ENCODE peak calls at places on chromosomes 12 and 14, in five cellular contexts. One of them, this sample, is unnamed.

GRCh38 chr12:69383074-69383473 is 23.5 kb downstream of the YEATS4 start:
- DNase-seq in left lobe of liver: no peak
- DNase-seq in activated T-cell treated with anti-CD3 and anti-CD28 coated beads for 24 hours: no peak
- DNase-seq in AML-193: no peak
- DNase-seq in sciatic nerve: no peak
- DNase-seq in this sample: no peak

GRCh38 chr12:109617496-109617895 is 43.9 kb downstream of the MVK start:
- DNase-seq in left lobe of liver: no peak
- DNase-seq in activated T-cell treated with anti-CD3 and anti-CD28 coated beads for 24 hours: no peak
- DNase-seq in AML-193: no peak
- DNase-seq in sciatic nerve: no peak
- DNase-seq in this sample: no peak

GRCh38 chr14:80862983-80863382 is 78.6 kb downstream of the CEP128 start:
- DNase-seq in left lobe of liver: no peak
- DNase-seq in activated T-cell treated with anti-CD3 and anti-CD28 coated beads for 24 hours: no peak
- DNase-seq in AML-193: no peak
- DNase-seq in sciatic nerve: no peak
- DNase-seq in this sample: no peak

GRCh38 chr12:122895290-122895689 is 634 bp downstream of the VPS37B start:
- DNase-seq in left lobe of liver: peak; percentile 43
- DNase-seq in activated T-cell treated with anti-CD3 and anti-CD28 coated beads for 24 hours: no peak
- DNase-seq in AML-193: no peak
- DNase-seq in sciatic nerve: no peak
- DNase-seq in this sample: no peak

GRCh38 chr12:34348836-34349672 is 326.8 kb downstream of the ALG10 start:
- DNase-seq in left lobe of liver: no peak
- DNase-seq in activated T-cell treated with anti-CD3 and anti-CD28 coated beads for 24 hours: no peak
- DNase-seq in AML-193: no peak
- DNase-seq in sciatic nerve: no peak
- DNase-seq in this sample: no peak

GRCh38 chr14:85195872-85196477 is 334.0 kb upstream of the FLRT2 start:
- DNase-seq in left lobe of liver: no peak
- DNase-seq in activated T-cell treated with anti-CD3 and anti-CD28 coated beads for 24 hours: no peak
- DNase-seq in AML-193: no peak
- DNase-seq in sciatic nerve: no peak
- DNase-seq in this sample: no peak

GRCh38 chr14:72577521-72577920 is 316.4 kb downstream of the DPF3 start:
- DNase-seq in left lobe of liver: no peak
- DNase-seq in activated T-cell treated with anti-CD3 and anti-CD28 coated beads for 24 hours: no peak
- DNase-seq in AML-193: no peak
- DNase-seq in sciatic nerve: no peak
- DNase-seq in this sample: no peak

GRCh38 chr12:116502141-116502725 is 56.9 kb upstream of the MAP1LC3B2 start:
- DNase-seq in left lobe of liver: no peak
- DNase-seq in activated T-cell treated with anti-CD3 and anti-CD28 coated beads for 24 hours: no peak
- DNase-seq in AML-193: no peak
- DNase-seq in sciatic nerve: no peak
- DNase-seq in this sample: no peak

GRCh38 chr12:61487728-61488127 is 772.5 kb upstream of the USP15 start:
- DNase-seq in left lobe of liver: no peak
- DNase-seq in activated T-cell treated with anti-CD3 and anti-CD28 coated beads for 24 hours: no peak
- DNase-seq in AML-193: no peak
- DNase-seq in sciatic nerve: no peak
- DNase-seq in this sample: no peak

GRCh38 chr14:95098984-95099599 is 58.2 kb downstream of the DICER1 start:
- DNase-seq in left lobe of liver: no peak
- DNase-seq in activated T-cell treated with anti-CD3 and anti-CD28 coated beads for 24 hours: peak; percentile 5
- DNase-seq in AML-193: peak; percentile 11
- DNase-seq in sciatic nerve: peak; percentile 79
- DNase-seq in this sample: no peak

GRCh38 chr14:62099091-62099490 is 336.9 kb downstream of the SNAPC1 start:
- DNase-seq in left lobe of liver: no peak
- DNase-seq in activated T-cell treated with anti-CD3 and anti-CD28 coated beads for 24 hours: no peak
- DNase-seq in AML-193: no peak
- DNase-seq in sciatic nerve: no peak
- DNase-seq in this sample: no peak

GRCh38 chr12:103762473-103762872 is 78.6 kb downstream of the NT5DC3 start:
- DNase-seq in left lobe of liver: no peak
- DNase-seq in activated T-cell treated with anti-CD3 and anti-CD28 coated beads for 24 hours: no peak
- DNase-seq in AML-193: no peak
- DNase-seq in sciatic nerve: no peak
- DNase-seq in this sample: no peak

GRCh38 chr12:129807101-129807500 is 96.7 kb downstream of the TMEM132D start:
- DNase-seq in left lobe of liver: no peak
- DNase-seq in activated T-cell treated with anti-CD3 and anti-CD28 coated beads for 24 hours: no peak
- DNase-seq in AML-193: no peak
- DNase-seq in sciatic nerve: no peak
- DNase-seq in this sample: no peak

GRCh38 chr14:32354716-32355115 is 25.6 kb downstream of the AKAP6 start:
- DNase-seq in left lobe of liver: peak; percentile 46
- DNase-seq in activated T-cell treated with anti-CD3 and anti-CD28 coated beads for 24 hours: no peak
- DNase-seq in AML-193: no peak
- DNase-seq in sciatic nerve: no peak
- DNase-seq in this sample: no peak